ENCODE peak calls at places on chromosome 3, in five cellular contexts. W is H1; U is neuronal stem cell; F is CD4-positive, CD25-positive, alpha-beta regulatory T cell; K is mucosa of descending colon. H is an unnamed sample.

GRCh38 chr3:53730565-53730964 is 115.7 kb downstream of the CHDH start:
- DNase-seq in W (no peak), U (no peak), F (no peak), K (no peak), H (no peak)

GRCh38 chr3:37520802-37521350 is 340.8 kb upstream of the CTDSPL start:
- DNase-seq in W (no peak), U (no peak), F (no peak), K (no peak), H (no peak)

GRCh38 chr3:105705011-105705410 is 163.8 kb downstream of the CBLB start:
- DNase-seq in W (no peak), U (no peak), F (no peak), K (no peak), H (no peak)

GRCh38 chr3:172696357-172696756 is 14.5 kb downstream of the NCEH1 start:
- DNase-seq in W (no peak), U (no peak), F (no peak), K (no peak), H (no peak)

GRCh38 chr3:134663646-134664456 is 13.0 kb upstream of the KY start:
- DNase-seq in W (no peak), U (no peak), F (no peak), K (no peak), H (no peak)

GRCh38 chr3:146912233-146913015 is 307.3 kb upstream of the PLSCR5 start:
- DNase-seq in W (no peak), U (no peak), F (no peak), K (no peak), H (no peak)

GRCh38 chr3:160400048-160400630 is 689 bp downstream of the SMC4 start:
- DNase-seq in W (no peak), U (no peak), F (peak; percentile 46), K (peak; percentile 72), H (no peak)

GRCh38 chr3:109643590-109643989 is 306.2 kb upstream of the DPPA4 start:
- DNase-seq in W (no peak), U (no peak), F (no peak), K (no peak), H (no peak)

GRCh38 chr3:108608750-108609149 is 19.2 kb downstream of the DZIP3 start:
- DNase-seq in W (peak; percentile 33), U (no peak), F (no peak), K (no peak), H (no peak)

GRCh38 chr3:157844770-157845522 is 261.3 kb downstream of the SHOX2 start:
- DNase-seq in W (no peak), U (no peak), F (no peak), K (no peak), H (no peak)

GRCh38 chr3:80350771-80351170 is 583.0 kb upstream of the ROBO1 start:
- DNase-seq in W (no peak), U (no peak), F (no peak), K (no peak), H (no peak)

GRCh38 chr3:141876891-141877561 is 583 bp downstream of the ATP1B3 start:
- DNase-seq in W (no peak), U (peak; percentile 43), F (peak; percentile 58), K (peak; percentile 74), H (no peak)

GRCh38 chr3:72848703-72849081 is 447 bp upstream of the SHQ1 start:
- DNase-seq in W (no peak), U (no peak), F (no peak), K (no peak), H (no peak)

GRCh38 chr3:129645291-129645690 is 38.8 kb upstream of the PLXND1 start:
- DNase-seq in W (no peak), U (no peak), F (no peak), K (no peak), H (no peak)

GRCh38 chr3:183538475-183538874 is 17.0 kb downstream of the KLHL6 start:
- DNase-seq in W (no peak), U (no peak), F (no peak), K (no peak), H (no peak)

GRCh38 chr3:30400924-30401323 is 205.5 kb upstream of the TGFBR2 start:
- DNase-seq in W (no peak), U (no peak), F (no peak), K (no peak), H (no peak)

GRCh38 chr3:69425249-69425648 is 39.4 kb upstream of the FRMD4B start:
- DNase-seq in W (no peak), U (no peak), F (peak; percentile 10), K (no peak), H (peak; percentile 13)

GRCh38 chr3:14379842-14380241 is 22.6 kb upstream of the SLC6A6 start:
- DNase-seq in W (no peak), U (no peak), F (no peak), K (no peak), H (no peak)

GRCh38 chr3:179093807-179094206 is 22.2 kb upstream of the ZMAT3 start:
- DNase-seq in W (no peak), U (no peak), F (no peak), K (no peak), H (no peak)

GRCh38 chr3:77159182-77159581 is 119.3 kb downstream of the ROBO2 start:
- DNase-seq in W (no peak), U (no peak), F (no peak), K (no peak), H (no peak)

GRCh38 chr3:171301002-171301401 is 159.2 kb downstream of the TNIK start:
- DNase-seq in W (no peak), U (no peak), F (no peak), K (no peak), H (no peak)

GRCh38 chr3:111285188-111285547 is 213.6 kb downstream of the NECTIN3 start:
- DNase-seq in W (no peak), U (no peak), F (no peak), K (no peak), H (no peak)

GRCh38 chr3:111284485-111285187 is 213.0 kb downstream of the NECTIN3 start:
- DNase-seq in W (no peak), U (peak; percentile 15), F (no peak), K (no peak), H (no peak)

GRCh38 chr3:111285691-111286090 is 214.1 kb downstream of the NECTIN3 start:
- DNase-seq in W (no peak), U (no peak), F (no peak), K (no peak), H (no peak)

GRCh38 chr3:111283165-111283564 is 211.5 kb downstream of the NECTIN3 start:
- DNase-seq in W (no peak), U (no peak), F (no peak), K (no peak), H (no peak)

GRCh38 chr3:111286749-111287148 is 215.1 kb downstream of the NECTIN3 start:
- DNase-seq in W (no peak), U (no peak), F (no peak), K (no peak), H (no peak)
- H3K4me1 ChIP-seq in W (no peaks in the 10 kb centered on the region), U (no peaks in the 10 kb centered on the region), F (no peaks in the 10 kb centered on the region), K (no peaks in the 10 kb centered on the region), H (no peaks in the 10 kb centered on the region)

DNA sequence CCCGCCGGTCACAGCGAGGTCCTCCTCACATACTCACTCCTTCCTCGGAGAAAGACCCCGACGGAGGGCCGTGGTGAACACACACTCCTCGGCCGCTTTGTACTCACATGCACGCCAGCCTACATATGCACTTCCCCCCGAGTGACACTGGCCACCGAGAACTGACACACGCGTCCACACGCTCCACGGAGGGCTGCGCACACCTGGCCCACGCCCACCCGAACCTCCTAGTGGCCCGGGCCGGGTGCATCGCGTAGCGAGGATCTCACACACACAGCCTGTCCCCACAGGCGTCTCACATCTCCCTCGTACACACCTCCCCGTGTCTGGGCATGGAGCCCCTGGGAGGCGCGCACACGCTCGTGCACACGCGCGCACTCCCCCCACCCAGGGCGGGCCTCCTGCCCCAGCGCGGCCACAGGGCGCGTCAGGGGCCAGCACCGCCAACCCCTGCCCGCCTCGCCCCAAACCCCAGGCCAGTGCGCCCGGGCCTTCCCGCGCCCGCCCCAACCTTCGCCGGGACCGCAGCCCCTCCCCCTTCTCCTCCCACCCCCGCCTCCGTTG is 392 bp upstream of the C3orf70 start:
- DNase-seq in W (no peak), U (peak; percentile 46), F (no peak), K (peak; percentile 69), H (no peak)
- H3K4me3 ChIP-seq in W (peak overlapping the region; percentile 88), U (peak overlapping the region; percentile 93), F (no peak overlapping the region), K (peak overlapping the region; percentile 45), H (peak overlapping the region; percentile 55)

GRCh38 chr3:127496256-127496655 is 94.3 kb downstream of the TPRA1 start:
- DNase-seq in W (no peak), U (no peak), F (no peak), K (no peak), H (no peak)

GRCh38 chr3:127493924-127494646 is 96.4 kb downstream of the TPRA1 start:
- DNase-seq in W (no peak), U (no peak), F (no peak), K (no peak), H (no peak)

GRCh38 chr3:127497166-127497565 is 93.4 kb downstream of the TPRA1 start:
- DNase-seq in W (no peak), U (no peak), F (no peak), K (no peak), H (no peak)

GRCh38 chr3:127492426-127492825 is 98.1 kb downstream of the TPRA1 start:
- DNase-seq in W (no peak), U (no peak), F (no peak), K (no peak), H (no peak)

DNA sequence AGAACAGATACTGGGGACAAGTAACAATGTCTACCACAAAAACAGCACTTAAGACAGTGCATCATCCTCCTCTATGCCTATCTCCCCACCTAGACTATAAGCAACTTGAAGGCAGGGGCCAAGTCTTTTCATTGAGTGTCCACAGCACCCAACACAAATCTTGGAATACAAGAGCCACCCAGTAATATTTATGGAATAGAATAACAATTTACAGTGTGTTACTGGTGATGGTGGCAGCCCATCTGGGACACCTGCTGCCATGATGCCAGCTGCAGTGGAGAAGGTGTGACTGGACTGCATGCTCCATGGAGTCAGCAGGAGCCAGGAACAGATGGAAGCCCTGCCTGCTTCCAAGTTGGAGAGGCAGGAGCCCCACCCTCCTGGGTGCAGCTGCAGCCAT is 94.7 kb downstream of the TPRA1 start:
- DNase-seq in W (no peak), U (no peak), F (no peak), K (no peak), H (no peak)
- H3K4me1 ChIP-seq in W (no peaks in the 10 kb centered on the region), U (no peaks in the 10 kb centered on the region), F (no peaks in the 10 kb centered on the region), K (no peaks in the 10 kb centered on the region), H (no peaks in the 10 kb centered on the region)

GRCh38 chr3:90015688-90016356 is 908.4 kb downstream of the EPHA3 start:
- DNase-seq in W (no peak), U (no peak), F (no peak), K (no peak), H (no peak)
- H3K4me3 ChIP-seq in W (no peak overlapping the region), U (no peak overlapping the region), F (no peak overlapping the region), K (no peak overlapping the region), H (no peak overlapping the region)

GRCh38 chr3:43019168-43019765 is 40.2 kb downstream of the GASK1A start:
- DNase-seq in W (no peak), U (no peak), F (no peak), K (no peak), H (no peak)
- H3K4me1 ChIP-seq in W (no peaks in the 10 kb centered on the region), U (no peaks in the 10 kb centered on the region), F (peaks cover 33% of the 10 kb centered on the region), K (no peaks in the 10 kb centered on the region), H (no peaks in the 10 kb centered on the region)

GRCh38 chr3:46566040-46566631 is at the start of gene LRRC2:
- DNase-seq in W (no peak), U (no peak), F (peak; percentile 36), K (peak; percentile 62), H (no peak)
- H3K4me3 ChIP-seq in W (peak within 1 kb of the TSS; percentile 58), U (peak within 1 kb of the TSS; percentile 78), F (peak within 1 kb of the TSS; percentile 67), K (peak within 1 kb of the TSS; percentile 22), H (peak within 1 kb of the TSS; percentile 33)

H was measured in iPS DF 6.9.